ENCODE peak calls at places on chromosomes 7 and 10, in seven cellular contexts. U, W, R, Q, F, C and G are unnamed samples.

GRCh38 chr10:7872041-7872442 is 53.7 kb downstream of the TAF3 start:
- DNase-seq in U (peak; percentile 30), W (peak; percentile 5), R (no peak), Q (peak; percentile 46), F (no peak), C (peak; percentile 30), G (peak; percentile 35)

GRCh38 chr7:151078233-151079040 is 2.2 kb downstream of the FASTK start:
- DNase-seq in U (peak; percentile 73), W (no peak), R (no peak), Q (no peak), F (peak; percentile 58), C (peak; percentile 68), G (no peak)

GRCh38 chr10:69750011-69750373 is 51.7 kb upstream of the COL13A1 start:
- DNase-seq in U (no peak), W (no peak), R (no peak), Q (no peak), F (no peak), C (no peak), G (no peak)

GRCh38 chr7:420142-421055 is 99.2 kb downstream of the PDGFA start:
- DNase-seq in U (no peak), W (no peak), R (no peak), Q (no peak), F (no peak), C (no peak), G (no peak)

GRCh38 chr7:71384094-71384493 is 252.2 kb downstream of the GALNT17 start:
- DNase-seq in U (no peak), W (no peak), R (no peak), Q (no peak), F (no peak), C (no peak), G (no peak)

GRCh38 chr7:74355091-74355490 is 65.9 kb downstream of the CLIP2 start:
- DNase-seq in U (peak; percentile 88), W (peak; percentile 67), R (peak; percentile 64), Q (no peak), F (no peak), C (peak; percentile 75), G (peak; percentile 91)

GRCh38 chr7:40133561-40134427 is 628 bp downstream of the MPLKIP start:
- DNase-seq in U (peak; percentile 14), W (no peak), R (no peak), Q (peak; percentile 57), F (no peak), C (peak; percentile 40), G (peak; percentile 23)

GRCh38 chr7:105439174-105439893 is 50.6 kb upstream of the SRPK2 start:
- DNase-seq in U (peak; percentile 87), W (peak; percentile 71), R (peak; percentile 37), Q (no peak), F (no peak), C (peak; percentile 34), G (peak; percentile 73)

GRCh38 chr10:35208536-35208935 is 81.9 kb downstream of the CREM start:
- DNase-seq in U (no peak), W (no peak), R (no peak), Q (no peak), F (no peak), C (no peak), G (peak; percentile 6)

GRCh38 chr10:56139405-56139804 is 221.7 kb downstream of the ZWINT start:
- DNase-seq in U (no peak), W (no peak), R (no peak), Q (no peak), F (no peak), C (no peak), G (no peak)

GRCh38 chr10:1074748-1075358 is 18.7 kb downstream of the WDR37 start:
- DNase-seq in U (peak; percentile 21), W (no peak), R (no peak), Q (peak; percentile 12), F (no peak), C (peak; percentile 13), G (peak; percentile 41)

GRCh38 chr10:60911715-60912114 is 32.3 kb downstream of the RHOBTB1 start:
- DNase-seq in U (no peak), W (no peak), R (no peak), Q (no peak), F (no peak), C (no peak), G (no peak)

GRCh38 chr7:193538-194256 is 1.3 kb downstream of the FAM20C start:
- DNase-seq in U (no peak), W (no peak), R (no peak), Q (no peak), F (no peak), C (peak; percentile 18), G (no peak)

GRCh38 chr7:50531928-50532327 is 33.3 kb downstream of the DDC start:
- DNase-seq in U (peak; percentile 66), W (no peak), R (no peak), Q (no peak), F (no peak), C (no peak), G (no peak)

GRCh38 chr10:50552771-50553535 is 70.8 kb downstream of the SGMS1 start:
- DNase-seq in U (peak; percentile 55), W (no peak), R (peak; percentile 29), Q (peak; percentile 27), F (no peak), C (peak; percentile 74), G (peak; percentile 29)

GRCh38 chr7:74726309-74727101 is 47.3 kb upstream of the NCF1 start:
- DNase-seq in U (no peak), W (no peak), R (no peak), Q (no peak), F (no peak), C (no peak), G (no peak)

GRCh38 chr7:68216046-68216445 is 1219.4 kb downstream of the TYW1 start:
- DNase-seq in U (no peak), W (no peak), R (no peak), Q (no peak), F (no peak), C (no peak), G (no peak)

GRCh38 chr10:132065491-132066105 is at the start of gene JAKMIP3:
- DNase-seq in U (peak; percentile 90), W (peak; percentile 66), R (peak; percentile 35), Q (no peak), F (peak; percentile 76), C (peak; percentile 97), G (peak; percentile 91)

GRCh38 chr10:100982916-100983830 is 4.1 kb downstream of the MRPL43 start:
- DNase-seq in U (no peak), W (no peak), R (peak; percentile 7), Q (no peak), F (no peak), C (no peak), G (no peak)

GRCh38 chr10:89236221-89236620 is 15.4 kb downstream of the LIPA start:
- DNase-seq in U (peak; percentile 85), W (no peak), R (no peak), Q (no peak), F (no peak), C (peak; percentile 84), G (no peak)

GRCh38 chr10:30553625-30554442 is 75.7 kb downstream of the LYZL2 start:
- DNase-seq in U (peak; percentile 72), W (peak; percentile 21), R (peak; percentile 35), Q (no peak), F (peak; percentile 93), C (peak; percentile 71), G (peak; percentile 72)
- H3K4me3 ChIP-seq in U (peak overlapping the region; percentile 31), W (no peak overlapping the region), R (no peak overlapping the region), Q (no peak overlapping the region), F (peak overlapping the region; percentile 30), C (peak overlapping the region; percentile 26), G (no peak overlapping the region)

DNA sequence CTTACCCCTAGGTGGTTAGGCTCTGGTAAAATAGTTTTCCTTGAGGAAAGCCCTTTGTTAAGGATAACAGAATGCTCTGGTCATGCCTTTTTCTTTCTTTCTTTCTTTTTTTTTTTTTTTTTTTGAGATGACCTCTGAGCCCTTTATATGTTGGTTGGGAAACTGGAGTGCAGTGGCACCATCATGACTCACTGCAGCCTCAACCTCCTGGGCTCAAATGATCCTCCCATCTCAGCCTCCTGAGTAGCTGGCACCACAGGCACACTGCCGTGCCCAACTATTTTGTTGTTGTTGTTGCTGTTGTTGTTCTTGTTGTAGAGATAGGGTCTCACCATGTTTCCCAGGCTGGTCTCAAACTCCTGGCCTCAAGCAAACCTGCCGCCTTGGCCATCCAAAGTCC is 27.4 kb downstream of the NACAD start:
- DNase-seq in U (no peak), W (no peak), R (no peak), Q (no peak), F (no peak), C (no peak), G (no peak)
- H3K4me3 ChIP-seq in U (no peak overlapping the region), W (no peak overlapping the region), R (no peak overlapping the region), Q (no peak overlapping the region), F (no peak overlapping the region), C (no peak overlapping the region), G (no peak overlapping the region)

DNA sequence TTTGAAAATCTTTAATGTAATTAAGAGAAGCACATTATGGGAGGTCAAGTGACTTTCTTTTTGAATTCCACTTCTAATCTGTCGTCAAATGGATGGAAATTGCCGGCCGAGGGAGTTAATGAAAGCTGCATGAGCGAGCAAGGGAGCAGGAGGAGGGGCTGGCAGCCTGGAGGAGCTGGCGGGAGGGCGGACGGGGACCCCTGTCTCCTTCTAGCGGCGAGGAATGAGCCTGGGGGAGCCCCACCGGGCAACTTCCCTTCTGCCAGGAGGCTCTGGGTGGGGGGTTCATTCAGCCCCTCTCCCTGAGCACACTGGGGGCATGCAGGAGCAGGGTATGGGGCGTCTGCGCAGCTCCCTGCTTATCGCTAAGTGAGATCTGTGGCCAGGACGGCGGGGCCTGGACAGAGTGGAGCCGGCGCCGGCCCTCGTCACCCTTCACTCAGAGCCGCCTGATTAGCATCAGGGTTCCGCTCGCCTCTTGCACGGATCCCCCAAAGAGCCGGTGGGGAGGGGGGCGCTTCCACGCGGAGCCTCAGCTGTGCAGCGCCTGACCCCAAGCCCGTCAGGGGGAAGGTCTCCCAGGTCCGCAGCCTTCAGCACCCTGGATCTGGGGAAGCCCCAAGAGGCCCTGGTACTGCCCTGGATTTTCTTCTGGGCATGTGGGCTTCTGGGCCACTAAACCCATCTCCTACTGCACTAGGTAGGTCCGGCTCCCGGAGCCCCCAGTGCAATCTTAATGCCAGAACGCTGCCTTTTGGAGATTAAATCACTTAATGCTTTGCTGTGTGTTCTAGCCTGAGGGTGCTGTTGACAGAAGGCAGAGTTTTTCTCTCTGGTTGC is 680.8 kb downstream of the LRMDA start:
- DNase-seq in U (peak; percentile 30), W (no peak), R (no peak), Q (no peak), F (peak; percentile 51), C (peak; percentile 45), G (no peak)
- H3K4me3 ChIP-seq in U (peak overlapping the region; percentile 16), W (no peak overlapping the region), R (peak overlapping the region; percentile 11), Q (no peak overlapping the region), F (peak overlapping the region; percentile 31), C (no peak overlapping the region), G (no peak overlapping the region)

DNA sequence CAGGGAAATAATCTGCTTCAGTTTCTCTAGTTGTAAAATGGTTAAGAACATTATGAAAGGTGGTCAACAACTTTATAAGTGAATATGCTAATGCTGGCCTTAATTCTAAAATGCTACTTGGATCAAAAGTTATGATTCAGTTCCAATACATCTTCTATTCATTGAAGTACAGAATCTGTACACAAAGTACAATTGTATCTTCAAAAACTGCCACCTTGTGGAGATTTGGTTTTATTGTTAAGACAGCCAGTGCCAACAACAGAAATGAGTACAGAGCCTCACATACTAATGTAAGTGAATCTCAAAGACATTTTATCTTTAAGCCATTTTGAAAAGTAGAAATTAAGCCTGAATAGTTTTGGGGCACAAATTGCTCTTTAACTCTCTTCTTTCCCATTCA is 194.0 kb downstream of the CFTR start:
- DNase-seq in U (peak; percentile 8), W (no peak), R (no peak), Q (peak; percentile 3), F (no peak), C (peak; percentile 53), G (peak; percentile 79)
- H3K4me3 ChIP-seq in U (no peak overlapping the region), W (no peak overlapping the region), R (no peak overlapping the region), Q (no peak overlapping the region), F (no peak overlapping the region), C (no peak overlapping the region), G (no peak overlapping the region)

GRCh38 chr7:101137651-101138148 is 10.8 kb downstream of the SERPINE1 start:
- DNase-seq in U (peak; percentile 46), W (no peak), R (no peak), Q (no peak), F (no peak), C (no peak), G (peak; percentile 67)
- H3K4me3 ChIP-seq in U (no peak overlapping the region), W (peak overlapping the region; percentile 11), R (no peak overlapping the region), Q (no peak overlapping the region), F (no peak overlapping the region), C (no peak overlapping the region), G (no peak overlapping the region)